ENCODE peak calls at places on chromosomes 16 and 17, in five cellular contexts. W, K, U, O and V are unnamed samples.

GRCh38 chr17:81453049-81453448 is 57.8 kb downstream of the BAHCC1 start:
- DNase-seq in W (no peak), K (no peak), U (no peak), O (no peak), V (no peak)

GRCh38 chr17:40005527-40005926 is 9.7 kb upstream of the CSF3 start:
- DNase-seq in W (no peak), K (no peak), U (no peak), O (no peak), V (no peak)

GRCh38 chr16:58025351-58026138 is at the start of gene MMP15:
- DNase-seq in W (peak; percentile 74), K (peak; percentile 97), U (peak; percentile 41), O (peak; percentile 88), V (peak; percentile 28)

GRCh38 chr16:88688013-88688778 is 1.9 kb upstream of the SNAI3 start:
- DNase-seq in W (no peak), K (peak; percentile 75), U (no peak), O (no peak), V (no peak)

GRCh38 chr16:50671644-50672260 is 9.4 kb downstream of the SNX20 start:
- DNase-seq in W (peak; percentile 77), K (peak; percentile 59), U (no peak), O (no peak), V (no peak)

GRCh38 chr16:30747331-30747730 is 894 bp upstream of the PHKG2 start:
- DNase-seq in W (no peak), K (no peak), U (no peak), O (no peak), V (no peak)

GRCh38 chr16:90019543-90020259 is 445 bp upstream of the DBNDD1 start:
- DNase-seq in W (peak; percentile 45), K (peak; percentile 85), U (no peak), O (no peak), V (peak; percentile 41)

GRCh38 chr17:65074778-65075250 is 18.3 kb upstream of the GNA13 start:
- DNase-seq in W (no peak), K (no peak), U (no peak), O (peak; percentile 73), V (no peak)

GRCh38 chr16:8720080-8720966 is 45.9 kb downstream of the ABAT start:
- DNase-seq in W (no peak), K (no peak), U (no peak), O (no peak), V (no peak)

GRCh38 chr17:29732209-29732608 is 109.5 kb upstream of the CORO6 start:
- DNase-seq in W (no peak), K (no peak), U (no peak), O (no peak), V (no peak)

GRCh38 chr16:12086861-12087260 is 110.3 kb downstream of the SNX29 start:
- DNase-seq in W (no peak), K (no peak), U (no peak), O (peak; percentile 23), V (no peak)

GRCh38 chr16:14303182-14303618 is 232.1 kb downstream of the MRTFB start:
- DNase-seq in W (no peak), K (no peak), U (no peak), O (no peak), V (no peak)

GRCh38 chr16:48182979-48183537 is 27.3 kb upstream of the ABCC12 start:
- DNase-seq in W (no peak), K (no peak), U (no peak), O (no peak), V (no peak)

GRCh38 chr17:59825533-59826316 is 67.0 kb downstream of the TUBD1 start:
- DNase-seq in W (peak; percentile 63), K (no peak), U (no peak), O (no peak), V (no peak)

GRCh38 chr16:55842369-55843104 is 9.6 kb upstream of the CES1 start:
- DNase-seq in W (peak; percentile 17), K (peak; percentile 47), U (no peak), O (no peak), V (no peak)

GRCh38 chr17:19590912-19591551 is 57.4 kb downstream of the SLC47A1 start:
- DNase-seq in W (no peak), K (no peak), U (no peak), O (no peak), V (no peak)

GRCh38 chr16:515963-516226 is 11.6 kb upstream of the CAPN15 start:
- DNase-seq in W (no peak), K (no peak), U (no peak), O (no peak), V (no peak)

GRCh38 chr16:56401482-56401881 is 23.9 kb downstream of the AMFR start:
- DNase-seq in W (peak; percentile 20), K (peak; percentile 39), U (no peak), O (no peak), V (no peak)

GRCh38 chr17:72284806-72285205 is 164.0 kb downstream of the SOX9 start:
- DNase-seq in W (no peak), K (no peak), U (no peak), O (no peak), V (no peak)

GRCh38 chr17:48626470-48627241 is 498 bp upstream of the HOXB9 start:
- DNase-seq in W (peak; percentile 52), K (peak; percentile 87), U (peak; percentile 34), O (no peak), V (peak; percentile 39)

GRCh38 chr17:50560931-50561750 is 626 bp downstream of the CACNA1G start:
- DNase-seq in W (no peak), K (no peak), U (no peak), O (no peak), V (no peak)

GRCh38 chr16:71933913-71934696 is 38.8 kb downstream of the IST1 start:
- DNase-seq in W (no peak), K (no peak), U (no peak), O (no peak), V (no peak)

GRCh38 chr16:81720973-81721907 is 57.9 kb upstream of the PLCG2 start:
- DNase-seq in W (no peak), K (no peak), U (no peak), O (no peak), V (no peak)

GRCh38 chr16:55453909-55454308 is 25.1 kb upstream of the MMP2 start:
- DNase-seq in W (no peak), K (no peak), U (no peak), O (no peak), V (no peak)

GRCh38 chr16:55333690-55334089 is 9.7 kb downstream of the IRX6 start:
- DNase-seq in W (no peak), K (no peak), U (no peak), O (no peak), V (no peak)

GRCh38 chr17:76887809-76888208 is 19.6 kb downstream of the MGAT5B start:
- DNase-seq in W (no peak), K (no peak), U (no peak), O (no peak), V (no peak)

GRCh38 chr17:15914400-15915165 is 30.3 kb upstream of the ADORA2B start:
- DNase-seq in W (peak; percentile 24), K (no peak), U (no peak), O (no peak), V (no peak)

GRCh38 chr17:42279776-42280630 is 3.8 kb upstream of the STAT5B start:
- DNase-seq in W (peak; percentile 1), K (no peak), U (no peak), O (no peak), V (no peak)

GRCh38 chr17:68706351-68706750 is 105.2 kb upstream of the FAM20A start:
- DNase-seq in W (no peak), K (no peak), U (no peak), O (no peak), V (no peak)

GRCh38 chr17:57009737-57010445 is 32.0 kb downstream of the SCPEP1 start:
- DNase-seq in W (peak; percentile 71), K (peak; percentile 59), U (peak; percentile 6), O (peak; percentile 63), V (no peak)

GRCh38 chr16:90020838-90021382 is 1.7 kb upstream of the DBNDD1 start:
- DNase-seq in W (no peak), K (no peak), U (no peak), O (no peak), V (no peak)

GRCh38 chr17:80380068-80381061 is 34.6 kb upstream of the ENDOV start:
- DNase-seq in W (no peak), K (no peak), U (no peak), O (no peak), V (no peak)

GRCh38 chr16:55540221-55540620 is 26.3 kb upstream of the CAPNS2 start:
- DNase-seq in W (no peak), K (no peak), U (no peak), O (no peak), V (no peak)